ENCODE peak calls at places on chromosomes 16 and 17, in four cellular contexts. One of them, this sample, is unnamed.

GRCh38 chr16:11743308-11744074 is 834 bp upstream of the TXNDC11 start:
- DNase-seq in T-helper 17 cell: no peak
- DNase-seq in neuronal stem cell: no peak
- DNase-seq in IMR-90: peak
- DNase-seq in this sample: peak

GRCh38 chr16:13866073-13866472 is 53.9 kb upstream of the ERCC4 start:
- DNase-seq in T-helper 17 cell: no peak
- DNase-seq in IMR-90: peak
- DNase-seq in neuronal stem cell: peak
- DNase-seq in this sample: peak

GRCh38 chr17:30950669-30951399 is 20.0 kb upstream of the RNF135 start:
- DNase-seq in neuronal stem cell: no peak
- DNase-seq in IMR-90: peak
- DNase-seq in T-helper 17 cell: no peak
- DNase-seq in this sample: peak

GRCh38 chr17:70100983-70101382 is 26.0 kb downstream of the KCNJ16 start:
- DNase-seq in T-helper 17 cell: no peak
- DNase-seq in neuronal stem cell: no peak
- DNase-seq in IMR-90: no peak
- DNase-seq in this sample: peak

GRCh38 chr17:7667616-7668406 is 17.1 kb downstream of the ATP1B2 start:
- DNase-seq in T-helper 17 cell: no peak
- DNase-seq in IMR-90: no peak
- DNase-seq in neuronal stem cell: no peak
- DNase-seq in this sample: no peak

GRCh38 chr16:55502801-55503366 is 6.0 kb upstream of the LPCAT2 start:
- DNase-seq in neuronal stem cell: no peak
- DNase-seq in IMR-90: peak
- DNase-seq in T-helper 17 cell: no peak
- DNase-seq in this sample: peak

GRCh38 chr16:48053346-48053745 is 102.4 kb downstream of the ABCC12 start:
- DNase-seq in T-helper 17 cell: no peak
- DNase-seq in neuronal stem cell: peak
- DNase-seq in IMR-90: peak
- DNase-seq in this sample: no peak

GRCh38 chr17:19664136-19664820 is 15.7 kb downstream of the ALDH3A2 start:
- DNase-seq in IMR-90: no peak
- DNase-seq in neuronal stem cell: no peak
- DNase-seq in T-helper 17 cell: no peak
- DNase-seq in this sample: no peak

GRCh38 chr16:89924298-89924924 is 1.3 kb downstream of the TUBB3 start:
- DNase-seq in T-helper 17 cell: no peak
- DNase-seq in neuronal stem cell: peak
- DNase-seq in IMR-90: peak
- DNase-seq in this sample: peak

GRCh38 chr17:75720656-75721462 is at the start of gene ITGB4:
- DNase-seq in T-helper 17 cell: peak
- DNase-seq in IMR-90: no peak
- DNase-seq in neuronal stem cell: peak
- DNase-seq in this sample: no peak

GRCh38 chr17:42632949-42633444 is 23.5 kb downstream of the TUBG1 start:
- DNase-seq in T-helper 17 cell: no peak
- DNase-seq in neuronal stem cell: no peak
- DNase-seq in IMR-90: no peak
- DNase-seq in this sample: no peak

GRCh38 chr17:75273968-75274708 is 3.1 kb upstream of the MIF4GD start:
- DNase-seq in neuronal stem cell: no peak
- DNase-seq in T-helper 17 cell: no peak
- DNase-seq in IMR-90: peak
- DNase-seq in this sample: no peak

GRCh38 chr17:61015966-61016365 is 338.3 kb downstream of the BCAS3 start:
- DNase-seq in T-helper 17 cell: no peak
- DNase-seq in neuronal stem cell: no peak
- DNase-seq in IMR-90: no peak
- DNase-seq in this sample: no peak

GRCh38 chr17:27609606-27610303 is 21.2 kb upstream of the LGALS9 start:
- DNase-seq in IMR-90: peak
- DNase-seq in neuronal stem cell: no peak
- DNase-seq in T-helper 17 cell: no peak
- DNase-seq in this sample: peak

GRCh38 chr16:19133600-19133999 is 19.8 kb downstream of the ITPRIPL2 start:
- DNase-seq in T-helper 17 cell: no peak
- DNase-seq in neuronal stem cell: no peak
- DNase-seq in IMR-90: no peak
- DNase-seq in this sample: no peak

GRCh38 chr16:84307209-84307954 is 12.7 kb downstream of the WFDC1 start:
- DNase-seq in neuronal stem cell: no peak
- DNase-seq in IMR-90: no peak
- DNase-seq in T-helper 17 cell: no peak
- DNase-seq in this sample: no peak

GRCh38 chr16:30948956-30949654 is at the start of gene ORAI3:
- DNase-seq in IMR-90: peak
- DNase-seq in neuronal stem cell: peak
- DNase-seq in T-helper 17 cell: no peak
- DNase-seq in this sample: peak

GRCh38 chr16:22216191-22216831 is 10.2 kb downstream of the EEF2K start:
- DNase-seq in T-helper 17 cell: no peak
- DNase-seq in IMR-90: peak
- DNase-seq in neuronal stem cell: no peak
- DNase-seq in this sample: peak

GRCh38 chr17:36475346-36475970 is 11.0 kb upstream of the ZNHIT3 start:
- DNase-seq in T-helper 17 cell: no peak
- DNase-seq in neuronal stem cell: no peak
- DNase-seq in IMR-90: no peak
- DNase-seq in this sample: no peak

GRCh38 chr16:52363082-52363481 is 183.9 kb downstream of the TOX3 start:
- DNase-seq in IMR-90: no peak
- DNase-seq in neuronal stem cell: no peak
- DNase-seq in T-helper 17 cell: no peak
- DNase-seq in this sample: no peak

GRCh38 chr17:41223821-41224220 is 2.6 kb upstream of the KRTAP9-2 start:
- DNase-seq in neuronal stem cell: no peak
- DNase-seq in T-helper 17 cell: no peak
- DNase-seq in IMR-90: peak
- DNase-seq in this sample: no peak

GRCh38 chr17:49439673-49440571 is 25.2 kb upstream of the PHB1 start:
- DNase-seq in IMR-90: peak
- DNase-seq in T-helper 17 cell: peak
- DNase-seq in neuronal stem cell: no peak
- DNase-seq in this sample: no peak

GRCh38 chr16:2779151-2779920 is 2.3 kb upstream of the ELOB start:
- DNase-seq in neuronal stem cell: no peak
- DNase-seq in IMR-90: no peak
- DNase-seq in T-helper 17 cell: no peak
- DNase-seq in this sample: no peak

GRCh38 chr16:66899945-66900688 is 18.6 kb downstream of the CDH16 start:
- DNase-seq in IMR-90: peak
- DNase-seq in T-helper 17 cell: no peak
- DNase-seq in neuronal stem cell: no peak
- DNase-seq in this sample: peak

GRCh38 chr16:65002265-65002664 is 119.6 kb downstream of the CDH11 start:
- DNase-seq in IMR-90: peak
- DNase-seq in T-helper 17 cell: no peak
- DNase-seq in neuronal stem cell: no peak
- DNase-seq in this sample: peak

GRCh38 chr17:77801545-77802332 is 156.8 kb upstream of the TNRC6C start:
- DNase-seq in T-helper 17 cell: no peak
- DNase-seq in neuronal stem cell: no peak
- DNase-seq in IMR-90: no peak
- DNase-seq in this sample: no peak

This sample was measured in dermis blood vessel endothelial cell.